ENCODE peak calls at places on chromosomes 11 and 22, in eight cellular contexts. Y, V, J, I, N, C, X and F are unnamed samples.

GRCh38 chr11:42049650-42050049 is 590.2 kb upstream of the LRRC4C start:
- DNase-seq in Y (no peak), C (peak), I (no peak), X (no peak), V (no peak), J (peak), N (no peak), F (no peak)

GRCh38 chr11:69841859-69842698 is 22.9 kb upstream of the FGF3 start:
- DNase-seq in X (no peak), J (peak), N (no peak), C (peak), V (no peak), I (peak), Y (no peak), F (no peak)

GRCh38 chr11:110355011-110355744 is 58.8 kb upstream of the RDX start:
- DNase-seq in X (peak), N (peak), Y (no peak), I (no peak), J (no peak), C (no peak), V (no peak), F (no peak)

GRCh38 chr11:79227732-79228416 is 213.0 kb downstream of the TENM4 start:
- DNase-seq in V (no peak), N (no peak), I (no peak), X (no peak), J (no peak), Y (no peak), C (no peak), F (no peak)

GRCh38 chr11:111177037-111177988 is 68.2 kb upstream of the POU2AF2 start:
- DNase-seq in Y (no peak), J (no peak), V (no peak), N (no peak), X (no peak), I (no peak), C (no peak), F (no peak)

GRCh38 chr11:33377100-33377851 is 120.1 kb downstream of the HIPK3 start:
- DNase-seq in N (no peak), Y (no peak), I (no peak), X (no peak), J (peak), C (peak), V (no peak), F (no peak)

GRCh38 chr11:75557649-75558494 is 4.2 kb upstream of the SERPINH1 start:
- DNase-seq in X (no peak), C (peak), N (no peak), Y (no peak), I (no peak), V (peak), J (peak), F (no peak)

GRCh38 chr22:37427128-37427710 is at the start of gene ELFN2:
- DNase-seq in Y (no peak), J (no peak), C (no peak), X (no peak), I (no peak), N (peak), V (no peak), F (no peak)

GRCh38 chr11:47415949-47416472 is 7.6 kb downstream of the SLC39A13 start:
- DNase-seq in X (no peak), V (peak), Y (peak), J (peak), N (no peak), C (peak), I (no peak), F (peak)

GRCh38 chr11:128361451-128362020 is 225.8 kb downstream of the ETS1 start:
- DNase-seq in X (no peak), N (peak), I (no peak), J (no peak), C (peak), V (no peak), Y (no peak), F (no peak)

GRCh38 chr22:30538280-30538679 is 8.3 kb downstream of the SEC14L6 start:
- DNase-seq in I (no peak), Y (no peak), V (no peak), C (peak), N (no peak), X (no peak), J (peak), F (no peak)

GRCh38 chr22:44658371-44658953 is 43.5 kb upstream of the PRR5 start:
- DNase-seq in C (peak), J (peak), I (no peak), X (no peak), V (peak), Y (peak), N (no peak), F (no peak)

GRCh38 chr22:25113316-25113721 is 86.3 kb upstream of the CRYBB3 start:
- DNase-seq in J (no peak), C (no peak), V (no peak), X (no peak), N (no peak), Y (no peak), I (no peak), F (peak)

GRCh38 chr22:10780281-10780680 is 4747.7 kb upstream of the OR11H1 start:
- DNase-seq in J (no peak), C (no peak), X (no peak), N (no peak), Y (no peak), V (no peak), I (no peak), F (no peak)

GRCh38 chr11:100247701-100248100 is 439.4 kb upstream of the ARHGAP42 start:
- DNase-seq in I (no peak), X (no peak), Y (no peak), J (no peak), N (no peak), C (no peak), V (no peak), F (no peak)

GRCh38 chr11:63874511-63874910 is 35.6 kb downstream of the MARK2 start:
- DNase-seq in V (peak), X (no peak), N (peak), Y (peak), I (no peak), J (no peak), C (no peak), F (no peak)

GRCh38 chr11:63873381-63873780 is 34.5 kb downstream of the MARK2 start:
- DNase-seq in C (no peak), V (no peak), N (no peak), Y (no peak), X (no peak), J (no peak), I (no peak), F (no peak)

GRCh38 chr11:63872833-63873201 is 33.9 kb downstream of the MARK2 start:
- DNase-seq in J (no peak), V (no peak), X (no peak), C (no peak), Y (no peak), N (no peak), I (no peak), F (no peak)

GRCh38 chr11:63870351-63871197 is 31.7 kb downstream of the MARK2 start:
- DNase-seq in J (no peak), V (no peak), N (no peak), I (no peak), C (peak), Y (no peak), X (no peak), F (no peak)

DNA sequence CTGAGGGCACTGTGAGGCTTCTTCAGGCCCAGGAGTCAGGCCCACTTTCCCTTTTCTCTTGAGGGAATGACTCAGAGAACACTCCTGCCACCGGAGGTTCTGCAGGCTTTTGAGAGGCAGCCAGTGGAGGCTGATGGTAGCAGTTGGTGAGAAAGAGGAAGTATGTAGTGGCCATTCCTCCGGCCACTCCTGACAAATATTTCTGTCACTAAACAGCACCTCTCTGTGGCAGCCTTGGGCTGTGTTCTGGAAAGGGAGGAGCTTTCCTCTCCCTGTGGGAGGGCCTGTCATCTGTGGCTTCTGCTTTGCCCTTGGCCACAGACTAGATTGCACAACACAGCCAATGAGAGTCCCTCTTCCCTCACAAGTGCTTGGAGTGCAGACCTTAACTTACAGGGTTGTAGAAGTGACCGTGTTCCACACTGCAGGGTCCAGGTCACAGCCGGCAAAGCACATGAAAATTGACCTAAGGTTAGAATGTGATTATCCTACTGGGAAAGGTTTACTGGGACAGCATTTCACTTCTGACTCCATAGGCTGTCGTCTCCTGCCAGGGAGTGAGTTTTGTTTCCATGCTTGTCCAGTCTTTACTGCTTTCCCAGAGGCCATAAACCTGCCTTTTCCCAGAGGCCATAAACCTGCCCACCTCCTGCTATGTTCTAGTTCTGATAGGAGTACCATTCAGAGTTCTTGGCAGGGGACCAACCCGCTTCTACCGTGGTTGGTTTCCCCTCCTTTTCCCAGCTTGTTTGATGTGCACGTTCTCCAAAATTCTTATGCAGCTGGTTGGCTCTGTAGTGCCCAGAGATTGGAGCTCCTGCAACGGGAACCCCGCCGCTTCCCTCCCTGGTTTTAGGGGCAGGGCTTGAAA is 33.3 kb downstream of the MARK2 start:
- DNase-seq in N (peak), Y (peak), I (peak), V (peak), C (peak), J (peak), X (peak), F (peak)
- TF ChIP-seq CTCF in N (peak), Y (peak), I (peak), V (peak), C (peak), J (peak), X (peak), F (peak)

GRCh38 chr22:16932577-16932976 is 75.4 kb downstream of the GAB4 start:
- DNase-seq in I (no peak), C (no peak), N (no peak), J (no peak), X (no peak), V (no peak), Y (no peak), F (no peak)
- TF ChIP-seq CTCF in I (peak), C (peak), N (no peak), J (no peak), X (no peak), V (peak), Y (peak), F (no peak)

GRCh38 chr11:40129276-40129675 is 1330.2 kb downstream of the LRRC4C start:
- DNase-seq in V (no peak), I (no peak), N (peak), J (peak), X (no peak), Y (no peak), C (no peak), F (no peak)

GRCh38 chr11:40130427-40130826 is 1329.0 kb downstream of the LRRC4C start:
- DNase-seq in X (no peak), V (no peak), J (no peak), N (peak), Y (no peak), C (no peak), I (no peak), F (no peak)

GRCh38 chr11:40125054-40125453 is 1334.4 kb downstream of the LRRC4C start:
- DNase-seq in J (no peak), N (no peak), X (no peak), C (no peak), V (no peak), I (no peak), Y (no peak), F (no peak)
- TF ChIP-seq CTCF in J (no peak), N (no peak), X (peak), C (no peak), V (no peak), I (peak), Y (no peak), F (peak)

DNA sequence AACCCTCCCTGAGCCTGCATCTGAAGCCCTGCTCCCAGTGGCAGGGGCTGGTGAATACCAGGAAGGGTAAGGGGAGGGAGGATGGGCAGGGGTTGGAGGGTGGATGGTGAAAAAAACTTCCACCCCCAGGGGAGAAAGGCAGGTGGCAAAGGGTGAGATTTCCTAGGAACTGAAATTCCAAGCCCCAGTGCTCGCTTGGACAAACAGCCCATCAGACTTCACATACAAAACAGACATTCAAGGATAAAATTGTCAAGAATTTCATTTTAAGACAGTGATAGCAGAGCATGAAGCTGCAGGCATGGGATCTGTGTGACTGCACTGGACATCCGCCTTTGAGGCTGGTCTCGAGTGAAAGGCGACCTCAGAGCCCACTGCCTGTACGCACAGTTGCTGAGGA is 237.5 kb upstream of the NCAM1 start:
- DNase-seq in X (no peak), J (no peak), I (no peak), C (no peak), Y (no peak), V (no peak), N (no peak), F (no peak)
- TF ChIP-seq CTCF in X (no peak), J (no peak), I (no peak), C (no peak), Y (no peak), V (no peak), N (no peak), F (no peak)

DNA sequence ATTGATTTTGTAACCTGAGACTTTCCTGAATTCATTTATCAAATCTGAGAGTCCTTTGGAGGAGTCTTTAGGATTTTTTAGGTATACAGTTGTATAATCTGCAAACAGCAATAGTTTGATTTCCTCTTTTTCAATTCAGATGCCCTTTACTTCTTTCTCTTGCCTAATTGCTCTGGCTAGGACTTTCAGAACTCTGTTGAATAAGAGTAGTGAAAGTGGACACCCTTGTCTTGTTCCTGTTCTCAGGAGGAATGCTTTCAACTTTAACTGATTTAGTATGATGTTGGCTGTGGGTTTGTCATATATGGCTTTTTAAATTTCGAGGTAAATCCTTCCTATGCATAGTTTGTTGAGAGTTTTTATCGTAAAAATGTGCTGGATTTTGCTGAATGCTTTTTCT is 227.4 kb downstream of the CSNK2A3 start:
- DNase-seq in I (no peak), N (no peak), V (no peak), C (no peak), J (no peak), X (no peak), Y (no peak), F (no peak)
- TF ChIP-seq CTCF in I (no peak), N (no peak), V (no peak), C (no peak), J (no peak), X (no peak), Y (no peak), F (no peak)

GRCh38 chr11:2751523-2752203 is 51.9 kb upstream of the KCNQ1OT1 start:
- DNase-seq in J (no peak), I (no peak), C (no peak), V (no peak), X (no peak), Y (peak), N (no peak), F (peak)
- TF ChIP-seq CTCF in J (no peak), I (no peak), C (no peak), V (no peak), X (no peak), Y (no peak), N (no peak), F (no peak)

DNA sequence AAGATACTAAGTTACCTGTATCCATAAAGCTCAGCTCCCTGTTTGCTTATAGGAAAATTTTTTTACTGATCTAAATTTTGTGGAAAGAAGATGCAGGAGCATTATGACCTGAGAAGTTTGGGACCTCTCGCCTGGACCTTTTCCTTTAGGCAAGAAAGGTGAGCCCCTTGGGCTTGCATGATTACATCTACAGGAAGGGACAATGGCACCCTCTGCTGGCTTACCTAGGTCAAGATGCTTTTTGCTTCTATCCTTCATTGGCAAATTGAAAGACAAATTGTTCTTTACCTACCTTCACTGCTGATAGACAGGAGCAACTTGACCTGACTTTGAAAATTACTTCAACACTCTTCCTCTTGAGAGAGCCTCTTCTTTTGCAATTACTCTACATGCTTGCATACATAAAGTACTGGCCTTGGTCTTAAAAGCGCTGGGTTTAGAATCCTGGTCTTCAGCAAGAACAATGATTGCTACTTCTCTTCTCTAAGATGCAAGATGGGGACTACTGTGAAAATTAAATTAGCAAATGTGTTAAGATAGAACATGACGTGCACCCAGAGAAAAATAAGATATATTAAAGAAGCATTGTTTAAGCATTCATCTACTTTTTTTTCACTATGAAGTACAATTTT is 147.2 kb downstream of the TRPC6 start:
- DNase-seq in V (peak), X (peak), I (peak), C (peak), J (peak), N (peak), Y (no peak), F (no peak)
- TF ChIP-seq CTCF in V (peak), X (peak), I (peak), C (peak), J (peak), N (peak), Y (peak), F (peak)

GRCh38 chr11:5383576-5383975 is at the start of gene OR51M1:
- DNase-seq in V (no peak), Y (no peak), X (no peak), I (no peak), N (no peak), C (no peak), J (no peak), F (no peak)
- TF ChIP-seq CTCF in V (no peak), Y (no peak), X (no peak), I (no peak), N (no peak), C (no peak), J (no peak), F (no peak)